ENCODE peak calls at places on chromosomes 12 and 14, in nine cellular contexts. K is stimulated activated CD4-positive, alpha-beta T cell treated with anti-CD3 and anti-CD28 coated beads, Interleukin-1b, Interleukin-23, amount 100 ng/mL, for 24 hours; L is HFFc6; J is hippocampal formation; W is AG08395; F is small intestine; G is NCI-H1092; C is T-helper 2 cell; B is LoVo. Q is an unnamed sample.

GRCh38 chr12:120496353-120497340 is 734 bp downstream of the DYNLL1 start:
- DNase-seq in K (peak), L (peak), J (peak), W (peak), F (peak), G (no peak), C (peak), B (peak), Q (no peak)

GRCh38 chr14:91354979-91355685 is 62.5 kb downstream of the CCDC88C start:
- DNase-seq in K (no peak), L (no peak), J (no peak), W (no peak), F (no peak), G (peak), C (no peak), B (no peak), Q (no peak)

GRCh38 chr14:68888025-68888850 is 90.9 kb downstream of the ACTN1 start:
- DNase-seq in K (no peak), L (no peak), J (no peak), W (no peak), F (no peak), G (no peak), C (no peak), B (no peak), Q (no peak)

GRCh38 chr14:75175677-75176141 is 703 bp downstream of the TMED10 start:
- DNase-seq in K (no peak), L (peak), J (no peak), W (no peak), F (no peak), G (no peak), C (no peak), B (no peak), Q (no peak)

GRCh38 chr14:60214415-60215126 is 34.5 kb upstream of the PPM1A start:
- DNase-seq in K (no peak), L (no peak), J (no peak), W (no peak), F (peak), G (no peak), C (no peak), B (no peak), Q (no peak)

GRCh38 chr12:93813972-93814821 is 137.0 kb downstream of the CRADD start:
- DNase-seq in K (no peak), L (no peak), J (peak), W (peak), F (no peak), G (peak), C (no peak), B (no peak), Q (no peak)

GRCh38 chr12:105860556-105861207 is 278.1 kb downstream of the NUAK1 start:
- DNase-seq in K (no peak), L (no peak), J (no peak), W (no peak), F (no peak), G (peak), C (no peak), B (no peak), Q (no peak)

GRCh38 chr12:117119592-117120198 is 20.5 kb upstream of the TESC start:
- DNase-seq in K (no peak), L (no peak), J (no peak), W (no peak), F (peak), G (no peak), C (no peak), B (peak), Q (peak)

GRCh38 chr12:22678175-22678574 is 53.2 kb downstream of the ETNK1 start:
- DNase-seq in K (no peak), L (no peak), J (no peak), W (no peak), F (peak), G (no peak), C (no peak), B (no peak), Q (no peak)

GRCh38 chr12:126271138-126271537 is 1205.9 kb downstream of the AACS start:
- DNase-seq in K (no peak), L (no peak), J (no peak), W (no peak), F (no peak), G (no peak), C (no peak), B (no peak), Q (no peak)

GRCh38 chr14:52776816-52777215 is 14.6 kb downstream of the GNPNAT1 start:
- DNase-seq in K (no peak), L (no peak), J (no peak), W (no peak), F (no peak), G (no peak), C (no peak), B (no peak), Q (no peak)

Q was measured in NCI-H1048.